ENCODE peak calls at places on chromosomes 6 and 20, in four cellular contexts. N, K, T and C are unnamed samples.

GRCh38 chr6:41315943-41316342 is 19.5 kb upstream of the NCR2 start:
- DNase-seq in N (no peak), K (no peak), T (no peak), C (no peak)

GRCh38 chr20:25227317-25227831 is 20.5 kb upstream of the PYGB start:
- DNase-seq in N (peak), K (peak), T (peak), C (no peak)

GRCh38 chr20:40984496-40984895 is 44.1 kb upstream of the TOP1 start:
- DNase-seq in N (no peak), K (no peak), T (no peak), C (no peak)

GRCh38 chr6:97677626-97678025 is 394.6 kb upstream of the MMS22L start:
- DNase-seq in N (no peak), K (no peak), T (no peak), C (no peak)

GRCh38 chr20:54167909-54168872 is 5.6 kb downstream of the CYP24A1 start:
- DNase-seq in N (no peak), K (no peak), T (peak), C (no peak)

GRCh38 chr6:152461556-152461955 is 175.6 kb downstream of the SYNE1 start:
- DNase-seq in N (no peak), K (no peak), T (peak), C (no peak)

GRCh38 chr6:68710496-68710895 is 75.4 kb downstream of the ADGRB3 start:
- DNase-seq in N (no peak), K (no peak), T (no peak), C (no peak)

GRCh38 chr20:37941332-37941731 is 38.4 kb downstream of the VSTM2L start:
- DNase-seq in N (no peak), K (no peak), T (peak), C (no peak)

GRCh38 chr6:145028144-145028818 is 707.0 kb downstream of the EPM2A start:
- DNase-seq in N (no peak), K (no peak), T (peak), C (no peak)

GRCh38 chr20:63522981-63523611 is 2.5 kb downstream of the PPDPF start:
- DNase-seq in N (peak), K (peak), T (no peak), C (no peak)

GRCh38 chr20:9581509-9581908 is 67.1 kb downstream of the LAMP5 start:
- DNase-seq in N (no peak), K (no peak), T (no peak), C (no peak)

GRCh38 chr6:105600342-105601293 is 197.7 kb upstream of the PREP start:
- DNase-seq in N (no peak), K (no peak), T (peak), C (no peak)

GRCh38 chr6:132005177-132005576 is 54.0 kb upstream of the CCN2 start:
- DNase-seq in N (no peak), K (no peak), T (no peak), C (no peak)

GRCh38 chr6:39402239-39402751 is 79.8 kb upstream of the KCNK16 start:
- DNase-seq in N (no peak), K (no peak), T (no peak), C (no peak)

GRCh38 chr6:149458196-149458595 is 26.6 kb downstream of the ZC3H12D start:
- DNase-seq in N (no peak), K (no peak), T (no peak), C (no peak)

GRCh38 chr6:82118150-82118562 is 129.4 kb downstream of the IBTK start:
- DNase-seq in N (no peak), K (peak), T (no peak), C (no peak)

GRCh38 chr20:49183444-49183843 is 4.7 kb downstream of the STAU1 start:
- DNase-seq in N (no peak), K (no peak), T (no peak), C (no peak)

GRCh38 chr6:152091851-152092341 is 284.4 kb downstream of the ESR1 start:
- DNase-seq in N (no peak), K (no peak), T (peak), C (no peak)

GRCh38 chr6:10418862-10419748 is 4.2 kb upstream of the TFAP2A start:
- DNase-seq in N (peak), K (peak), T (peak), C (peak)

GRCh38 chr6:128617285-128617684 is 96.9 kb upstream of the PTPRK start:
- DNase-seq in N (no peak), K (no peak), T (no peak), C (no peak)

GRCh38 chr20:32963176-32963575 is 41.1 kb downstream of the SUN5 start:
- DNase-seq in N (peak), K (no peak), T (no peak), C (no peak)

GRCh38 chr6:1536526-1537429 is 72.9 kb upstream of the FOXC1 start:
- DNase-seq in N (no peak), K (no peak), T (no peak), C (no peak)

GRCh38 chr20:37327748-37328147 is 18.2 kb upstream of the SRC start:
- DNase-seq in N (no peak), K (peak), T (no peak), C (peak)

GRCh38 chr20:17629025-17629424 is 53.0 kb downstream of the RRBP1 start:
- DNase-seq in N (peak), K (no peak), T (no peak), C (no peak)

GRCh38 chr20:35174458-35175216 is 2.8 kb downstream of the PROCR start:
- DNase-seq in N (peak), K (peak), T (no peak), C (no peak)

GRCh38 chr6:87183687-87184086 is 28.3 kb downstream of the ZNF292 start:
- DNase-seq in N (no peak), K (no peak), T (peak), C (no peak)

GRCh38 chr6:80523531-80523970 is 417.1 kb downstream of the BCKDHB start:
- DNase-seq in N (peak), K (no peak), T (no peak), C (no peak)

GRCh38 chr20:61186771-61187170 is 65.3 kb upstream of the CDH4 start:
- DNase-seq in N (no peak), K (no peak), T (no peak), C (no peak)

GRCh38 chr6:93915961-93916360 is 496.6 kb upstream of the EPHA7 start:
- DNase-seq in N (no peak), K (no peak), T (peak), C (no peak)

GRCh38 chr6:130026859-130027258 is 8.5 kb downstream of the L3MBTL3 start:
- DNase-seq in N (no peak), K (no peak), T (peak), C (no peak)

DNA sequence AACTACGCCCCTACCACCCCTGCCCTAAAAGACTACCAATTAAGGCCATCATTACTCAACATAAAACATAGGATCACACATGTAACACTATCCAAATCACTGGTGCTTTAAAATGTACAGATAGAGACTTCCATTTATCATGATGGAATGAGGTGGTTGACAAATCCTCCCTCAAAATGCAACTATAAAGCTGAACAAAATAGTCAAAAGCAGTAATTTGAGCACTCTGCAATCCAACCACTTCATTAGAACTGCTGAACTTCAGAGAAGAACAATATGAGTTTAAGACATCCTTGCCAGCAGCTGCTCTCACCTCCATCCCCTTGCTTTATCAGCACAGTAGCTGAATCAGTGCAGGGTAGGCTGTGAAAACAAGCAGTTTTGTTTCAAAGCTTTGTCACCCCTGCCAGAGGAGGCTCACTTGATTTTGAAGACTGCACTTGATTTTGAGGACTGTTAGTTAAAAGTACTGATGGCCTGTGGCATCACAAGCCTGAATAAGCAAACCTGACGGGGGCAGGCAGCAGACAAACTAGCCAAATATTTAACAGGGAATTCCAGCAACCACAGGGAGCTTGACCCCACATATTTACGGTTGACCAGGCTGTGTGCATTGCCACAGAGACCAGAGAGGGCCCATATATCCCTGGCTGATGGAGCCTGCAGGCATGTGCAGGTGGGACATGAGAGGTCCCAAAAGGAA is 97.6 kb downstream of the PDSS2 start:
- DNase-seq in N (no peak), K (no peak), T (peak), C (no peak)
- H3K4me3 ChIP-seq in N (no peak), K (no peak), T (no peak), C (no peak)

GRCh38 chr6:169213814-169214520 is 39.7 kb downstream of the THBS2 start:
- DNase-seq in N (no peak), K (no peak), T (no peak), C (no peak)

GRCh38 chr6:169212897-169213813 is 40.5 kb downstream of the THBS2 start:
- DNase-seq in N (peak), K (peak), T (peak), C (peak)

GRCh38 chr6:169210611-169211010 is 43.0 kb downstream of the THBS2 start:
- DNase-seq in N (no peak), K (no peak), T (no peak), C (no peak)

GRCh38 chr6:169211881-169212280 is 41.8 kb downstream of the THBS2 start:
- DNase-seq in N (no peak), K (no peak), T (no peak), C (no peak)

GRCh38 chr6:169212436-169212835 is 41.2 kb downstream of the THBS2 start:
- DNase-seq in N (no peak), K (no peak), T (no peak), C (no peak)
- H3K4me3 ChIP-seq in N (no peak), K (no peak), T (no peak), C (peak)

GRCh38 chr6:48765352-48765961 is 654.5 kb upstream of the PTCHD4 start:
- DNase-seq in N (no peak), K (no peak), T (peak), C (no peak)
- H3K4me3 ChIP-seq in N (no peak), K (no peak), T (no peak), C (no peak)

DNA sequence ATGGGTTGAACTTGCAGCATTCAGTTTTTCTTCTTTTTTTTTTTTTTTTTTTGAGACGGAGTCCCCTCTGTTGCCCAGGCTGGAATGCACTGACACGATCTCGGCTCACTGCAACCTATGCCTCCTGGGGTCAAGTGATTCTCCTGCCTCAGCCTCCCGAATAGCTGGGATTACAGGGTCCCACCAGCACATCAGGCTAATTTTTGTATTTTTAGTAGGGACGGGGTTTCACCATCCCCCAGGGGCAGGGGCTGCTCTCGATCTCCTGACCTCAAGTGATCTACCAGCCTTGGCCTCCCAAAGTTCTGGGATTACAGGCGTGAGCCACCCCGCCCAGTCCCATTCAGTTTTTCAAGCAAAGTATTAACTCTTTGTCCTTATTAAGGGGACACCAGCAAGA is 117.6 kb upstream of the PRSS16 start:
- DNase-seq in N (no peak), K (no peak), T (no peak), C (no peak)
- H3K4me3 ChIP-seq in N (no peak), K (no peak), T (peak), C (no peak)

DNA sequence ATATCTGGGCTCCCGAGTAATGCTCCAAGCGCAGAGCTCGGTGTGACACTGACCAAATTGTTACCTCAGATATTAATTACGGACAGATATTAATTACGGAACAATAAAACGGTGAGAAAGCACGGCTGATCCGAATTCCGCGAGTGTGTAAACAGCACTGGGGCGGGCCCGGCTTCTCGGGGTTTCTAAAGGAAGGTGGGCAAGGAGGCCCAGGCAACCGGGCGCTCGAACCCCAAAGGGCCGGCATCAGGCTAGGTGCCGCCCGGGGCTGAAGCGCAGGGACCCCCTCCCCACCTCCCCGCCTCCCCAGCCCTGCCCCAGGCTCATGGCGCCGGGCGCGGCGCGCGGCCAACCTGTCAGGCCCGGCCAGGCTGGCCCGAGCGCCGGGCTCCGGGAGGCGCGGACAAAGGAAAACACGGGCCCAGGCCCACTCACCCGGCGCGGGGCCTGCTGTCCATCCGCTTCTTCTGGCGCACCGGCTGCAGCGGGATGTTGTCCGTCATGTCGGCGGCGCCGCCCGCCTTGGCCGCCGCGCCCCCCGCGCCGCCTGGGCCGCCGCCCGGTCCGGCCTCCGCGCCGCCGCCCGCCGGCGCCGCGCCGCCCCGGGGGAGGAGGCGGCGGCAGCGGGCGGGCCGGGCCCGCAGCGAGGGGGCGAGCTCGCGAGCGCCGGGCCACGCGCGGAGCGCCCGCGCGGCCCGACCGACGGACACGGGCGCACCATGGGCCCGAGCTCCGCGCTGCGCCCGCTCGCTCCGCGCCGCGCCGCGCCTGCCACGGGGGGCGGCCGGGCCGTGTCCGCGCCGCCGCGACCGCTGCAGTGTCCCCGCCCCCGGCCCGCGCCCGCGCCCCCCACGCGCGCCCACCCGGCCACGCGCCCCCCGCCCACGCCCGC is at the start of gene ATP9A:
- DNase-seq in N (peak), K (peak), T (peak), C (peak)
- H3K4me3 ChIP-seq in N (peak), K (peak), T (peak), C (peak)

GRCh38 chr6:3251462-3252314 is 7.1 kb upstream of the PSMG4 start:
- DNase-seq in N (peak), K (peak), T (peak), C (peak)
- H3K4me3 ChIP-seq in N (no peak), K (no peak), T (no peak), C (no peak)

GRCh38 chr6:143971453-143971852 is 36.6 kb downstream of the PLAGL1 start:
- DNase-seq in N (no peak), K (no peak), T (no peak), C (no peak)

GRCh38 chr6:143974089-143974488 is 34.0 kb downstream of the PLAGL1 start:
- DNase-seq in N (no peak), K (no peak), T (no peak), C (no peak)

GRCh38 chr6:143976834-143977354 is 31.2 kb downstream of the PLAGL1 start:
- DNase-seq in N (no peak), K (no peak), T (no peak), C (no peak)

GRCh38 chr6:143970827-143971226 is 37.2 kb downstream of the PLAGL1 start:
- DNase-seq in N (no peak), K (no peak), T (no peak), C (no peak)

DNA sequence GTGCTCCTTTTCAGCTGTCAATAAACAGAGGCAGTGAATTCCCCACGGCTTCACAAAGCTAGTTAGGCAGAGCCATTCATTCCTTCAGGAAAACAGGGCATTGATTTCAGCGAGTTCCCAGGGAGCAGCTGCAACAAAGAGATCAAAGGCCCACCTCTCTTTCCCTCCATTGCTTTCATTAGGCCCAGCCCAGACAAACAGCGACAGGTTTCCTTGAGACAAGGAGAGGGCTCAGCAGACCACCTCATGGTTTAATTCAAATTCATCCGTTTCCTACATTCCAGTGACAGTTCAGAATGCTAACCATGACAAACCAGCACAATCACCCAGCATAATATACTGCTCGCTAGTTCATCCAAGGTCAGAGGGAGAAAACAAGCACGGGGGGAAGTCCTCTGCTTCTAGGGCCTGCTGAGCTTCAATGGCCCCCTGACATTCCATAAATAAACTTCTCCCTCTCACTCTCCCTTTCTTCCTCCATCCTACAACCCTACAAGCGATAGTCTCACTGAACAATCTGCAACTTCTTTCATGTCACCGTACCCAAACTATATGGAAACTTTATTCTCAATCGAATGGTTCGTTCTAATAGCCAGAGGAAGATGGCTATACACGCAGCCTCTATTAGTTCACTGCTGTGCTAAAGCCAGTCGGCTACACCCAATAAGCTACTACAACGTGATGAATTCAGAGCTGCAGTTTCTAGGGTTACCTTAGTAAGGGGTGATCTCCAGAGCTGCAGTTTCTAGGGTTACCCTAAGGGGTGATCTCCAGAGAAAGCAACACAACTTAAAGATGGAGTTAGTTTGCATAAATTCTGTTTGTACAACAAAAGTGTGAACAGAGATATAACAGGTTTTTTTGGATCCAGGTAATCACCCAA is 34.7 kb downstream of the PLAGL1 start:
- DNase-seq in N (no peak), K (no peak), T (no peak), C (no peak)
- H3K4me3 ChIP-seq in N (no peak), K (no peak), T (no peak), C (no peak)

GRCh38 chr6:158909938-158910337 is 90.1 kb downstream of the RSPH3 start:
- DNase-seq in N (no peak), K (no peak), T (no peak), C (no peak)
- H3K4me3 ChIP-seq in N (no peak), K (no peak), T (peak), C (peak)

GRCh38 chr6:28615616-28615954 is 89.9 kb downstream of the GPX5 start:
- DNase-seq in N (no peak), K (no peak), T (no peak), C (no peak)

GRCh38 chr6:28618889-28619555 is 93.3 kb downstream of the GPX5 start:
- DNase-seq in N (no peak), K (no peak), T (no peak), C (no peak)

DNA sequence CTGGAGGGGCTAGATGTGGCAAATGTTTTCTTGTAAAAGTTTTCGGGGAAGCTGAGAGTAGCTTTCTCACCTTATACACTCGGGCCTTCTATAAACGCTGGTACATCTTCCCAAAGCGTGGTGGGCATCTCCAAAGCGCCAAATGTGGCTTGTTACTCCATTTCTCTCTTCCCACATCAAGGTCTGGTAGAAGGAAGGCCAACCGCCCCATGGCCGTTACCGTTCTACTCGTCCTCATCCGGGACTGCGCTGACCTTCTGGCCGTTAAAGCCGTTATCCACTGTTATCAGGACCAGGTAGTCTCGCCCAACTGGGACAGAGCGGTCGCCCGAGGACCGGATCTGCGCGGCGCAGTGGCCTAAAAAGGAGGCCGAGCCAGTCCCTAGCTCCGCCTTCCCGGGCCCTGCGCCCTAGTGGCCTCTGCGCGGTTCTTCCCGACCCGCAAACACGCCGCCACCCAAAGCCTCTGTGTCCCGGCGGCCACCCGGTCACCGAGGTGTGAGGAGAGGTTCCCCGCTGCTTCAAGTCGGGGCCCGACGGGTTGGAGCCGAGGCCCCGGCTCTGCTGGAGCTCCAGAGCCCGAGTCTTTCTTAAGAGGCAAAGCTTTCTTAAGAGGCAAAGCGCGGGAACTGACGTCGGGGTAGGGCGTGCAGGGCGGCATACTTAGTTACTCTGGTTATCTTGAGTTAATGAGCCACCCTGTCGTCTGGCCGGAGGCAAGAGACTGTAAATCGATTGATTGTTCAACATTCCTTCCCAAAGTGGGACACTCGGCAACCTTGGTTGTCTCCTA is 90.5 kb downstream of the GPX5 start:
- DNase-seq in N (no peak), K (no peak), T (no peak), C (no peak)
- H3K4me3 ChIP-seq in N (no peak), K (no peak), T (no peak), C (no peak)